ENCODE peak calls at places on chromosomes 7 and 10, in five cellular contexts. Q is neuronal stem cell, R is H1, L is mesenchymal stem cell, G is H9. U is an unnamed sample.

GRCh38 chr10:19819419-19820033 is 3.3 kb downstream of the PLXDC2 start:
- DNase-seq in R (no peak), G (no peak), L (peak), Q (peak), U (peak)

GRCh38 chr7:30699706-30700495 is 17.6 kb upstream of the CRHR2 start:
- DNase-seq in L (no peak), G (peak), R (no peak), Q (no peak), U (no peak)

GRCh38 chr7:143416565-143417149 is 8.0 kb upstream of the EPHA1 start:
- DNase-seq in L (peak), Q (peak), R (no peak), G (no peak), U (peak)

GRCh38 chr10:102549549-102549948 is 45.8 kb downstream of the SUFU start:
- DNase-seq in Q (no peak), G (no peak), R (no peak), L (no peak), U (no peak)

GRCh38 chr10:55146032-55146431 is 345.0 kb upstream of the PCDH15 start:
- DNase-seq in Q (no peak), L (peak), R (no peak), G (no peak), U (no peak)

GRCh38 chr7:11831727-11832495 is at the start of gene THSD7A:
- DNase-seq in G (peak), Q (peak), R (peak), L (peak), U (peak)

GRCh38 chr7:22597845-22598244 is 97.9 kb upstream of the STEAP1B start:
- DNase-seq in Q (no peak), R (no peak), L (peak), G (no peak), U (peak)

GRCh38 chr7:144063710-144064109 is 5.9 kb upstream of the OR2A25 start:
- DNase-seq in G (peak), Q (no peak), L (no peak), R (peak), U (no peak)

GRCh38 chr10:124696446-124697392 is 47.5 kb downstream of the FAM53B start:
- DNase-seq in Q (no peak), R (no peak), L (no peak), G (no peak), U (no peak)

GRCh38 chr7:90777075-90777864 is 181.1 kb downstream of the CDK14 start:
- DNase-seq in Q (no peak), L (no peak), R (no peak), G (no peak), U (no peak)

GRCh38 chr7:30163231-30163894 is 28.6 kb downstream of the MTURN start:
- DNase-seq in Q (no peak), G (no peak), L (no peak), R (no peak), U (peak)

GRCh38 chr7:100087055-100087750 is 1.6 kb upstream of the COPS6 start:
- DNase-seq in Q (no peak), L (peak), R (no peak), G (no peak), U (peak)

GRCh38 chr7:129949292-129950133 is 3.2 kb downstream of the UBE2H start:
- DNase-seq in G (peak), L (peak), R (peak), Q (peak), U (peak)

GRCh38 chr10:110901954-110902819 is 16.8 kb downstream of the BBIP1 start:
- DNase-seq in R (no peak), G (no peak), Q (no peak), L (peak), U (peak)

GRCh38 chr10:97175586-97175985 is 10.2 kb downstream of the SLIT1 start:
- DNase-seq in G (no peak), L (no peak), Q (no peak), R (no peak), U (no peak)

GRCh38 chr10:110739811-110740271 is 95.7 kb downstream of the RBM20 start:
- DNase-seq in L (no peak), R (no peak), G (no peak), Q (no peak), U (no peak)

GRCh38 chr7:110760341-110760740 is 330.6 kb upstream of the LRRN3 start:
- DNase-seq in R (no peak), L (no peak), G (no peak), Q (no peak), U (no peak)

GRCh38 chr10:11145498-11145855 is 127.8 kb downstream of the CELF2 start:
- DNase-seq in L (peak), R (no peak), Q (no peak), G (no peak), U (no peak)

GRCh38 chr7:1548438-1548831 is 7.6 kb downstream of the TMEM184A start:
- DNase-seq in R (no peak), G (no peak), L (peak), Q (no peak), U (no peak)

GRCh38 chr10:58892039-58892665 is 284.3 kb upstream of the PHYHIPL start:
- DNase-seq in Q (no peak), L (peak), G (no peak), R (no peak), U (no peak)

GRCh38 chr7:48304641-48305040 is 133.4 kb downstream of the ABCA13 start:
- DNase-seq in R (no peak), Q (no peak), G (no peak), L (no peak), U (no peak)

GRCh38 chr7:129781128-129781855 is 169.8 kb downstream of the NRF1 start:
- DNase-seq in R (no peak), Q (peak), G (no peak), L (no peak), U (no peak)

DNA sequence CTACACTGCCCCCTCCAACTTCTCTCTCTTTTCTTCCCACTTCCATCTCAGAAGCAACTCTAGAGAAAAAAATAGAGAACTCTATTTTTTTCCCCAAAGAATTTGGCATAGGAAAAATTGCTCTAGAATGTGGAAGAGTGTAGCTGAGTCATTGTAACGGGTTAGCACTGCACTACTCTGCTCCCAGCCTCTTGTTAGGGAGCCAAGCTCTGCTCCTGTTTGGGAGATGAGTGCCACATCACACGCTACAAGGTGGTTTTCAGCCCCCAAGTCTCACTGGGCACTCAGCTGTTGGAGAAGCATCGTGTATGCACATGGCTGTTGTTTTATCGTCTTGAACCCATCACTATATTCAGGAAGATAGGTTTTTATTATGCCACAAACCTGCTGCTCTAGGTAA is 136.4 kb downstream of the BMPER start:
- DNase-seq in L (no peak), R (no peak), G (no peak), Q (no peak), U (no peak)
- H2BK12ac ChIP-seq in L (no peak), R (no peak), G (no peak), Q (no peak), U (no peak)

GRCh38 chr7:149625947-149626392 is 128.4 kb upstream of the ZNF746 start:
- DNase-seq in R (no peak), G (no peak), Q (no peak), L (peak), U (no peak)
- H2AFZ ChIP-seq in R (peak), G (no peak), Q (peak), L (no peak), U (peak)

GRCh38 chr7:40232242-40232929 is 97.6 kb downstream of the SUGCT start:
- DNase-seq in R (no peak), L (peak), Q (peak), G (no peak), U (peak)
- H4K91ac ChIP-seq in R (no peak), L (no peak), Q (no peak), G (no peak), U (peak)

GRCh38 chr7:35716038-35716803 is 21.3 kb upstream of the HERPUD2 start:
- DNase-seq in G (no peak), L (peak), Q (no peak), R (no peak), U (peak)
- H2BK12ac ChIP-seq in G (no peak), L (peak), Q (no peak), R (no peak), U (no peak)

GRCh38 chr10:87674963-87675362 is 15.3 kb downstream of the PAPSS2 start:
- DNase-seq in Q (no peak), L (peak), R (no peak), G (no peak), U (peak)

GRCh38 chr10:87683356-87683755 is 23.7 kb downstream of the PAPSS2 start:
- DNase-seq in G (no peak), R (no peak), Q (no peak), L (no peak), U (no peak)

GRCh38 chr10:87677595-87677994 is 17.9 kb downstream of the PAPSS2 start:
- DNase-seq in L (no peak), Q (no peak), G (no peak), R (no peak), U (no peak)

GRCh38 chr10:87675396-87676376 is 16.0 kb downstream of the PAPSS2 start:
- DNase-seq in Q (no peak), R (no peak), G (no peak), L (peak), U (peak)

GRCh38 chr10:87678302-87678701 is 18.6 kb downstream of the PAPSS2 start:
- DNase-seq in R (no peak), L (no peak), G (no peak), Q (no peak), U (no peak)
- H2AFZ ChIP-seq in R (no peak), L (no peak), G (no peak), Q (no peak), U (no peak)

U was measured in trophoblast cell.